ENCODE peak calls at places on chromosomes 4 and X, in five cellular contexts. I is uterus, K is colonic mucosa, U is upper lobe of right lung, T is neural progenitor cell. R is an unnamed sample.
A peak's percentile ranks its signal among the peaks of the same experiment; 100 is the strongest.

GRCh38 chr4:1720163-1720983 is 750 bp downstream of the TMEM129 start:
- DNase-seq in T (peak; percentile 77), K (peak; percentile 61), U (peak; percentile 84), I (no peak), R (peak; percentile 37)

GRCh38 chr4:82402196-82402775 is 28.0 kb downstream of the HNRNPDL start:
- DNase-seq in K (no peak), T (no peak), U (no peak), I (no peak), R (no peak)

GRCh38 chrX:110244951-110245480 is 72.9 kb downstream of the AMMECR1 start:
- DNase-seq in I (no peak), T (no peak), U (no peak), K (no peak), R (no peak)

GRCh38 chr4:145326491-145326890 is 146.1 kb upstream of the OTUD4 start:
- DNase-seq in I (no peak), U (no peak), T (no peak), K (no peak), R (no peak)

GRCh38 chr4:185215261-185215660 is 5.9 kb downstream of the SNX25 start:
- DNase-seq in U (no peak), K (no peak), T (no peak), I (no peak), R (no peak)

GRCh38 chr4:8644966-8645752 is 52.6 kb downstream of the CPZ start:
- DNase-seq in U (peak; percentile 53), T (no peak), I (peak; percentile 3), K (no peak), R (no peak)

GRCh38 chr4:114642173-114642780 is 43.7 kb downstream of the UGT8 start:
- DNase-seq in I (no peak), K (no peak), T (no peak), U (no peak), R (no peak)

GRCh38 chr4:168797176-168797575 is 212.9 kb downstream of the CBR4 start:
- DNase-seq in K (no peak), T (no peak), U (no peak), I (no peak), R (peak; percentile 84)

GRCh38 chrX:115650916-115651315 is 89.9 kb downstream of the PLS3 start:
- DNase-seq in T (peak; percentile 74), K (peak; percentile 33), U (no peak), I (peak; percentile 22), R (peak; percentile 44)

DNA sequence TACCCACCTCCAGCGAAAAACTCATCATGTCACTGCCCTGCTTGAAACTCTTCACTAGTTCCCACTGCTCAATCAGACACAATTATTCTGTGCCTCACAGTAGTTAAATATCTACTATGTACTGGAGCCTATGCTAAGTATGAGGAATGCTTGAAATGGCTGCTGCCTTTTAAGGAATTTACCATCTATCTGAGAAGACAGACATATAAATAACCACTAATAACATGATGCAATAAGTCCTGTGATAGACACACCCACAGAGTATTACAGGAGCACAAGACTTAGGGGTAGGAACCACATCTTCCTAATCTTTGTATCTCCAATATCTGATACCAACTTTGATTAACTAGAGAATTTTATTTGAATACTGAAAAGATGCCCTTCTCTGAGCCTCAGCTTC is 21.1 kb downstream of the SLC25A53 start:
- DNase-seq in K (no peak), T (no peak), U (no peak), I (no peak), R (no peak)
- TF ChIP-seq CTCF in K (no peak), T (no peak), U (no peak), I (no peak), R (no peak)

GRCh38 chrX:86148024-86148511 is at the start of gene DACH2:
- DNase-seq in U (peak; percentile 85), T (peak; percentile 89), I (peak; percentile 77), K (peak; percentile 68), R (peak; percentile 75)

GRCh38 chrX:86141786-86142185 is 6.5 kb upstream of the DACH2 start:
- DNase-seq in U (no peak), T (no peak), K (no peak), I (no peak), R (peak; percentile 38)

GRCh38 chrX:86149089-86149488 is 838 bp downstream of the DACH2 start:
- DNase-seq in K (no peak), I (no peak), T (peak; percentile 2), U (no peak), R (no peak)

GRCh38 chrX:86148594-86148993 is 343 bp downstream of the DACH2 start:
- DNase-seq in U (no peak), T (peak; percentile 8), I (no peak), K (no peak), R (no peak)

GRCh38 chrX:86146102-86146501 is 2.1 kb upstream of the DACH2 start:
- DNase-seq in U (no peak), K (no peak), T (no peak), I (no peak), R (no peak)
- H3K4me1 ChIP-seq in U (peaks cover 4% of the 10 kb centered on the region), K (no peaks in the 10 kb centered on the region), T (peaks cover 7% of the 10 kb centered on the region), I (no peaks in the 10 kb centered on the region), R (peaks cover 4% of the 10 kb centered on the region)

DNA sequence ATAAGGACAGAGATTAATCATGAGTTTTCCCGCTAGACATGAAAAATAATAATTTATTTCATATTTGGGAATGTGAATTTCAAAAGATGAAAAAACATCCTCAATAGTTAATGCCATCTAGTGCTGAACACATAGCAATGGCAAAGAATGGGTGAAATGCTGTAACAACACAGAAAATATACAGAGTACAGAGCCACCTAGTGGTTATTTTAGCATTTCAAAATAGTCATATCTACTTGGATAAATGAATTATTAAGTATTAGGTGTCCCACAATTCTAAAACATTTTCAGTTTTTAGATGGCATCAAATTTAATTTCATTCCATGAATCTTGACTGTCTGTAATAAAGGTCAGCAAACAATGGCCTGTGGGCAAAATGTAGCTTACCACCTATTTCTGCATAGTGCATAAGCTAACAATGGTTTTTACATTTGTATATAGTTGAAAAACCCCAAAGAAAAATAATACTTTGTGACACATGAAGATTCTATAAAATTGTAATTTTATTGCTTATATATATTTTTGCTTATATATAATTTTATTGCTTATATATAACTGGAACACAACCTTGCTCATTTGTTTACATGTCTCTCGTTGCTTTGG is 99.3 kb upstream of the FAM47C start:
- DNase-seq in U (no peak), K (no peak), I (no peak), T (peak; percentile 26), R (peak; percentile 32)
- TF ChIP-seq CTCF in U (peak; percentile 40), K (no peak), I (no peak), T (peak; percentile 72), R (peak; percentile 56)

DNA sequence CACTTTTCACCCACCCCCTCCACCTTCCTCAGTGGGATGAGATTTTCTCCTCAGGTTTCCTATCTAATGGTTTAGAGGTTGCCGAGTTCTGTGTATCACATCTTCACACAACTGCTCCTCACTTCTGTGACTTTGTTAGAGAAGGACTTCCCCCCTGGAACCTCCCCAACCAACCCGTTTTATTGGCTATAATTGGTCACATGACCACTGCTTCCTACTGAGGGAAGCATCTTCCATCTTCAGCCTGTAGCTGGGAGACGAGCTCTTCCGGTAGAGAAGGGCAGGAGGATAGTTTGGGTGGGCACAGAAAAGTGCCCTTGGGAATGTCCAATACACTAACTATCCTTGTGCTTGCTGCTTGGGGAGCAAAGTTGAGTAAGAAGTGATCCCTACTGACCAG is 90.5 kb downstream of the STK32B start:
- DNase-seq in K (no peak), I (no peak), T (no peak), U (no peak), R (no peak)
- H3K4me1 ChIP-seq in K (no peaks in the 10 kb centered on the region), I (no peaks in the 10 kb centered on the region), T (no peaks in the 10 kb centered on the region), U (no peaks in the 10 kb centered on the region), R (no peaks in the 10 kb centered on the region)

DNA sequence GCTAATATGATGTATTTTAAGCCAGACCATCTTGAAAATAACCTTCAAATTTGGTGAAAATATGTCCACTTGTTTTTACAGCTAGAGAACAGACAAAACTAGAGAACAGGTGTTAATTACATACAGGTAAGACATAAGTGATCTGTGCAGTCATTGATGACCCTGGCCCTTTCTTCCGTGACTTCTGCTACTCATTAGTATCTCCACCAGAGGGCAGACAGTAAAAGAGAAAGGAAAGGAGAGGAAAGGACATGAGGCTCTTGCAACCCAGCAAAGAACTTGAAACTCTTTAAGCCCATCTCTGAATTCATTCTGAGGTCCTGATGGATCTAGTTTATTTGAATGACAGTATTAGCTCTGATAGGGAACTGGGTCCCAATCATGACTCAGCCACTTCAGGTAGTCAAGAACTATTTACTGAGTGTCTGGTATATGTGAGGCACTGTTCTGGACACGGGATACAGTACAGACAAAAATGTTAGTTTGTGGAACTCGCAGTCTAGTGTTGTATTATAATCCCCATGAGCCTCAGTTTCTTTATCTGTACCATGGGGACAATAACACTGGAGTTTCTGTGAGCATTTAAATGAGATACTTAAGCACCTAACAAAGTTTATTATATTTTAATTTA is 121.0 kb upstream of the TEX13D start:
- DNase-seq in T (peak; percentile 50), I (no peak), K (no peak), U (no peak), R (peak; percentile 44)
- TF ChIP-seq CTCF in T (peak; percentile 65), I (no peak), K (peak; percentile 27), U (peak; percentile 55), R (peak; percentile 53)

GRCh38 chr4:128527356-128527755 is 239.7 kb upstream of the PGRMC2 start:
- DNase-seq in T (no peak), I (no peak), U (no peak), K (no peak), R (no peak)
- H3K4me1 ChIP-seq in T (peaks cover 16% of the 10 kb centered on the region), I (peaks cover 7% of the 10 kb centered on the region), U (peaks cover 15% of the 10 kb centered on the region), K (no peaks in the 10 kb centered on the region), R (peaks cover 46% of the 10 kb centered on the region)

GRCh38 chr4:23028875-23029274 is 336.1 kb downstream of the GBA3 start:
- DNase-seq in K (no peak), T (no peak), U (no peak), I (no peak), R (no peak)

GRCh38 chr4:23021040-23021439 is 328.3 kb downstream of the GBA3 start:
- DNase-seq in K (no peak), T (no peak), I (no peak), U (no peak), R (no peak)

GRCh38 chr4:23023121-23023520 is 330.4 kb downstream of the GBA3 start:
- DNase-seq in I (no peak), K (no peak), T (no peak), U (no peak), R (no peak)

GRCh38 chr4:23022032-23022431 is 329.3 kb downstream of the GBA3 start:
- DNase-seq in U (no peak), K (no peak), I (no peak), T (no peak), R (peak; percentile 7)

DNA sequence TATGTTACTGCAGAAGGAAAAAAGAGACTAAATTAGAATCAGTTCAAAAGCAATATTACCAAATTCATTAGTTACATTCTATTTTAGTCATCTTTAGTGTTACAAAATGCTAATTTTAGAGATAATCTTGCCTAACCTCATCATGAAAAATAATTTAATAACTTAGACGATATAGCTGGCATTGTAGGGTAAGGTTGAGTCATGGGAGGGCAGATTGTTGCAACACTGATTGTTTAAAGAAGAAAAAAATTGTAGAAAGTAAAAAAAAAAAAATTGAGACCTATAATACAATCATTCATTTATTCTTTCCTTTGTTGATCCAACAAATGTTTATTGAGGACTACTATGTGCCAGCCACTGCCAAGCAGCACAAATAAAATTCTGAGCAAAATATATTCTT is 330.9 kb downstream of the GBA3 start:
- DNase-seq in T (no peak), K (no peak), I (no peak), U (no peak), R (no peak)
- TF ChIP-seq CTCF in T (no peak), K (no peak), I (no peak), U (no peak), R (no peak)